ENCODE peak calls at places on chromosome 12, in six cellular contexts. S is activated CD4-positive, alpha-beta T cell treated with anti-CD3 and anti-CD28 coated beads for 36 hours; O is AG04449; U is adipocyte; E is central memory CD4-positive, alpha-beta T cell; Z is tibial nerve. M is an unnamed sample.

GRCh38 chr12:50568338-50569155 is 63.8 kb downstream of the DIP2B start:
- DNase-seq in O (no peak), Z (no peak), U (peak), E (no peak), S (no peak), M (no peak)

GRCh38 chr12:6765048-6765633 is 1.0 kb upstream of the PTMS start:
- DNase-seq in Z (no peak), U (peak), S (no peak), O (no peak), E (no peak), M (no peak)

GRCh38 chr12:131048611-131048990 is 94.9 kb downstream of the ADGRD1 start:
- DNase-seq in O (no peak), S (no peak), Z (no peak), E (no peak), U (no peak), M (no peak)

GRCh38 chr12:53052419-53053222 is 2.8 kb downstream of the TNS2 start:
- DNase-seq in Z (peak), O (no peak), S (peak), E (no peak), U (peak), M (no peak)

GRCh38 chr12:122042910-122043309 is 21.2 kb downstream of the BCL7A start:
- DNase-seq in U (no peak), E (no peak), Z (no peak), O (no peak), S (no peak), M (no peak)

GRCh38 chr12:32051511-32052299 is 54.9 kb upstream of the BICD1 start:
- DNase-seq in S (peak), E (no peak), Z (no peak), U (peak), O (peak), M (no peak)

GRCh38 chr12:122659579-122659978 is 43.6 kb downstream of the HCAR2 start:
- DNase-seq in E (no peak), O (no peak), U (no peak), Z (no peak), S (no peak), M (no peak)

GRCh38 chr12:62214847-62215246 is 45.4 kb upstream of the USP15 start:
- DNase-seq in S (no peak), E (no peak), Z (no peak), U (no peak), O (no peak), M (no peak)

GRCh38 chr12:51866762-51867161 is 18.2 kb upstream of the FIGNL2 start:
- DNase-seq in Z (no peak), U (no peak), E (no peak), S (no peak), O (no peak), M (no peak)

GRCh38 chr12:38919191-38919590 is 13.8 kb upstream of the CPNE8 start:
- DNase-seq in E (no peak), Z (no peak), S (no peak), U (no peak), O (no peak), M (no peak)

GRCh38 chr12:131209082-131210070 is 255.7 kb downstream of the ADGRD1 start:
- DNase-seq in U (no peak), E (no peak), O (no peak), S (peak), Z (no peak), M (no peak)

GRCh38 chr12:114659084-114659483 is 24.9 kb downstream of the TBX3 start:
- DNase-seq in S (no peak), U (no peak), O (no peak), E (no peak), Z (no peak), M (no peak)

GRCh38 chr12:46391630-46392029 is 19.1 kb upstream of the SLC38A2 start:
- DNase-seq in Z (peak), O (no peak), U (peak), S (no peak), E (no peak), M (no peak)

GRCh38 chr12:14614704-14615121 is 47.0 kb upstream of the PLBD1 start:
- DNase-seq in U (no peak), Z (no peak), O (no peak), S (no peak), E (no peak), M (peak)

GRCh38 chr12:98912401-98912800 is 267.3 kb downstream of the APAF1 start:
- DNase-seq in Z (no peak), E (no peak), O (no peak), S (no peak), U (no peak), M (no peak)

GRCh38 chr12:57033428-57033827 is 16.5 kb downstream of the MYO1A start:
- DNase-seq in U (no peak), Z (no peak), O (no peak), S (no peak), E (no peak), M (no peak)

GRCh38 chr12:110743571-110744093 is 941 bp upstream of the PPP1CC start:
- DNase-seq in O (no peak), Z (peak), E (no peak), S (peak), U (peak), M (no peak)

GRCh38 chr12:90275088-90275487 is 566.5 kb upstream of the ATP2B1 start:
- DNase-seq in E (no peak), S (no peak), U (no peak), Z (no peak), O (no peak), M (no peak)

GRCh38 chr12:126114420-126114819 is 1049.2 kb downstream of the AACS start:
- DNase-seq in Z (no peak), E (no peak), U (no peak), S (no peak), O (no peak), M (no peak)